ENCODE peak calls at places on chromosomes 2 and 18, in ten cellular contexts. Y, H, I, L, Q, O, N, S, U and C are unnamed samples. For H3K4me1, the result is how much of the 10 kb centered on the place peaks cover.

GRCh38 chr2:112790305-112790704 is 6.0 kb upstream of the IL1A start:
- DNase-seq in Y (no peak), I (no peak), U (no peak), O (no peak), N (peak), Q (peak), H (no peak), S (no peak), L (no peak), C (no peak)

GRCh38 chr2:159557437-159558034 is 58.8 kb downstream of the BAZ2B start:
- DNase-seq in Q (peak), L (peak), N (peak), Y (no peak), I (no peak), U (no peak), O (no peak), H (no peak), S (no peak), C (no peak)

GRCh38 chr2:64632855-64633819 is 20.6 kb downstream of the SERTAD2 start:
- DNase-seq in I (no peak), Y (no peak), U (no peak), H (no peak), N (no peak), O (no peak), L (no peak), Q (no peak), S (no peak), C (no peak)

GRCh38 chr2:23549051-23549450 is 164.1 kb downstream of the KLHL29 start:
- DNase-seq in O (no peak), Y (no peak), N (no peak), Q (no peak), U (no peak), S (no peak), H (no peak), L (no peak), I (no peak), C (no peak)

GRCh38 chr2:237700583-237701032 is 73.2 kb downstream of the LRRFIP1 start:
- DNase-seq in N (no peak), Q (no peak), U (peak), L (peak), O (no peak), H (no peak), Y (no peak), I (peak), S (no peak), C (peak)

GRCh38 chr18:55302337-55302833 is 285.6 kb downstream of the TCF4 start:
- DNase-seq in H (no peak), O (no peak), Y (no peak), Q (no peak), L (no peak), I (peak), N (no peak), S (no peak), U (peak), C (no peak)

GRCh38 chr2:67388680-67389079 is 8.5 kb upstream of the ETAA1 start:
- DNase-seq in N (no peak), Q (no peak), O (no peak), I (no peak), H (no peak), L (no peak), S (no peak), Y (no peak), U (no peak), C (no peak)

GRCh38 chr2:202529389-202529788 is 105.4 kb upstream of the FAM117B start:
- DNase-seq in H (no peak), U (no peak), Y (no peak), Q (no peak), N (no peak), S (no peak), O (no peak), I (no peak), L (no peak), C (no peak)

GRCh38 chr2:18423636-18424035 is 136.8 kb downstream of the RDH14 start:
- DNase-seq in S (no peak), Y (no peak), Q (no peak), I (no peak), O (no peak), U (no peak), N (no peak), H (no peak), L (no peak), C (no peak)

GRCh38 chr2:239765911-239766310 is 259.2 kb downstream of the NDUFA10 start:
- DNase-seq in Q (no peak), H (no peak), Y (no peak), L (no peak), U (peak), N (no peak), S (no peak), O (peak), I (peak), C (no peak)

GRCh38 chr2:2850218-2850850 is 519.3 kb upstream of the MYT1L start:
- DNase-seq in Q (no peak), U (peak), S (no peak), L (no peak), Y (no peak), I (no peak), N (no peak), O (no peak), H (no peak), C (no peak)

GRCh38 chr2:30359644-30360167 is 87.3 kb upstream of the LCLAT1 start:
- DNase-seq in L (no peak), U (no peak), S (peak), Q (no peak), Y (no peak), N (no peak), I (no peak), O (no peak), H (no peak), C (peak)

GRCh38 chr18:29749699-29750098 is 1292.8 kb downstream of the DSC3 start:
- DNase-seq in S (no peak), H (no peak), Q (no peak), N (no peak), U (no peak), I (no peak), L (no peak), O (no peak), Y (no peak), C (no peak)

GRCh38 chr18:62287753-62288668 is 37.1 kb upstream of the TNFRSF11A start:
- DNase-seq in S (no peak), N (no peak), I (no peak), Q (peak), O (no peak), H (no peak), U (no peak), L (no peak), Y (no peak), C (no peak)

GRCh38 chr2:240599141-240599583 is 12.6 kb downstream of the CAPN10 start:
- DNase-seq in H (peak), Y (no peak), S (no peak), I (no peak), O (peak), U (no peak), L (no peak), N (no peak), Q (no peak), C (no peak)

GRCh38 chr2:11414372-11415124 is 51.4 kb downstream of the E2F6 start:
- DNase-seq in L (no peak), U (no peak), Y (no peak), Q (no peak), N (no peak), S (no peak), O (no peak), H (no peak), I (no peak), C (no peak)

GRCh38 chr2:47503481-47504070 is 100.6 kb downstream of the MSH2 start:
- DNase-seq in N (no peak), I (no peak), U (no peak), L (peak), H (no peak), Y (no peak), O (peak), S (no peak), Q (no peak), C (no peak)

GRCh38 chr2:104429978-104430740 is 423.8 kb upstream of the POU3F3 start:
- DNase-seq in I (no peak), U (no peak), L (no peak), Q (no peak), Y (no peak), H (no peak), O (no peak), N (no peak), S (no peak), C (no peak)

GRCh38 chr2:235098736-235099494 is 147.1 kb downstream of the SH3BP4 start:
- DNase-seq in L (no peak), H (no peak), N (peak), S (no peak), I (no peak), O (no peak), Y (no peak), U (no peak), Q (no peak), C (no peak)

GRCh38 chr2:4662161-4662779 is 958.9 kb downstream of the DCDC2C start:
- DNase-seq in Y (no peak), S (no peak), Q (no peak), L (no peak), H (no peak), I (no peak), U (no peak), O (no peak), N (no peak), C (no peak)

GRCh38 chr2:25639696-25640095 is 33.7 kb downstream of the DTNB start:
- DNase-seq in Q (no peak), I (no peak), L (no peak), Y (no peak), S (no peak), N (no peak), U (no peak), H (no peak), O (no peak), C (no peak)

GRCh38 chr2:226114436-226114835 is 685.2 kb downstream of the IRS1 start:
- DNase-seq in I (no peak), L (no peak), H (no peak), Q (peak), S (no peak), O (no peak), Y (no peak), U (no peak), N (peak), C (no peak)

GRCh38 chr18:28109781-28110460 is 67.0 kb downstream of the CDH2 start:
- DNase-seq in I (no peak), N (no peak), Q (no peak), S (no peak), U (no peak), O (no peak), H (no peak), Y (no peak), L (no peak), C (no peak)

GRCh38 chr2:215982465-215982875 is 30.9 kb downstream of the MREG start:
- DNase-seq in O (no peak), Q (peak), H (no peak), S (no peak), I (no peak), N (peak), U (no peak), Y (peak), L (peak), C (no peak)

GRCh38 chr2:714005-714741 is 37.0 kb upstream of the TMEM18 start:
- DNase-seq in O (no peak), Q (peak), S (peak), N (peak), L (peak), I (peak), U (no peak), Y (peak), H (no peak), C (peak)

GRCh38 chr2:190031971-190032623 is 30.4 kb downstream of the MSTN start:
- DNase-seq in O (no peak), H (no peak), U (no peak), L (no peak), Y (no peak), I (no peak), N (no peak), Q (no peak), S (no peak), C (no peak)

GRCh38 chr2:17104454-17104853 is 413.8 kb downstream of the RAD51AP2 start:
- DNase-seq in I (no peak), U (no peak), S (no peak), H (no peak), Q (no peak), Y (no peak), L (no peak), N (no peak), O (no peak), C (no peak)

GRCh38 chr2:119820275-119820674 is 60.6 kb downstream of the PTPN4 start:
- DNase-seq in I (peak), Q (no peak), L (no peak), U (no peak), N (peak), O (no peak), Y (no peak), H (no peak), S (no peak), C (no peak)

GRCh38 chr2:203648273-203648672 is 58.2 kb upstream of the CD28 start:
- DNase-seq in L (no peak), N (peak), S (no peak), I (no peak), Y (no peak), U (no peak), H (no peak), O (no peak), Q (peak), C (no peak)

GRCh38 chr2:240095556-240096523 is 40.3 kb downstream of the COPS9 start:
- DNase-seq in I (peak), H (no peak), O (no peak), Q (no peak), Y (no peak), U (peak), N (no peak), L (no peak), S (no peak), C (no peak)

GRCh38 chr2:161990741-161991140 is 83.3 kb downstream of the DPP4 start:
- DNase-seq in Q (peak), L (no peak), S (no peak), I (no peak), Y (no peak), H (no peak), N (peak), O (no peak), U (no peak), C (no peak)

GRCh38 chr2:96509114-96509846 is 4.1 kb upstream of the NEURL3 start:
- DNase-seq in N (peak), H (peak), U (peak), Y (peak), L (peak), S (peak), I (peak), O (peak), Q (peak), C (peak)

GRCh38 chr2:72778410-72778809 is 47.4 kb downstream of the EXOC6B start:
- DNase-seq in N (peak), S (no peak), I (no peak), Q (peak), H (no peak), O (no peak), Y (no peak), L (no peak), U (no peak), C (no peak)

GRCh38 chr2:86446060-86446459 is 4.9 kb downstream of the KDM3A start:
- DNase-seq in Y (no peak), N (no peak), Q (peak), I (no peak), U (no peak), L (no peak), O (no peak), H (no peak), S (no peak), C (no peak)
- H3K4me1 ChIP-seq in Y (half or more), N (under half), Q (half or more), I (under half), U (half or more), L (under half), O (under half), H (half or more), S (under half), C (under half)

GRCh38 chr2:187435078-187435477 is 13.0 kb downstream of the CALCRL start:
- DNase-seq in H (no peak), O (no peak), N (no peak), Q (no peak), L (no peak), I (no peak), Y (no peak), U (no peak), S (no peak), C (no peak)

GRCh38 chr2:187431911-187432310 is 16.1 kb downstream of the CALCRL start:
- DNase-seq in I (no peak), Y (no peak), U (no peak), H (no peak), O (no peak), L (no peak), Q (peak), N (no peak), S (no peak), C (no peak)

GRCh38 chr2:187434342-187434785 is 13.7 kb downstream of the CALCRL start:
- DNase-seq in H (no peak), L (no peak), I (no peak), O (no peak), Q (no peak), U (no peak), N (no peak), S (no peak), Y (no peak), C (no peak)

GRCh38 chr2:187438459-187438858 is 9.6 kb downstream of the CALCRL start:
- DNase-seq in I (no peak), S (no peak), Q (no peak), O (no peak), L (no peak), U (no peak), Y (no peak), H (no peak), N (no peak), C (no peak)

DNA sequence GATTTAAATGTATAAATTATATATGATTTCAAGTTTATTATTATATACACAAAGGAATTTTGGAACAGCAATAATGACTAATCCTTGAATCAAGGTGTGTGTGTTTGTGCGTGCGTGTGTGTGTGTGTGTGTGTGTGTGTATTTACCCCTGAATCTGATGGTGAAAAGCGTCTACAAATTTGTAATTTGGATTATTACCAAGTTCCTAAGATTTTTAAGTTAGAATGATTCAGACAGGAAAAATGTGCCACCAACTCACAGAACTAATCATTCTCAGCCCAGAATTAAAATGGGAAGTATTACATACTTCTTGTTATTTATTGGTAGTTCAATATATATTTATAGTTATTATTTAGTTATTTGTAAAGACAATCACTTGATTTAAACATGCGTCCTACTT is 12.3 kb downstream of the CALCRL start:
- DNase-seq in N (no peak), O (no peak), H (no peak), Q (no peak), L (no peak), Y (no peak), U (no peak), S (no peak), I (no peak), C (no peak)
- TF ChIP-seq EP300 in N (no peak), O (no peak), H (no peak), Q (no peak), L (no peak), Y (no peak), U (no peak), S (no peak), I (no peak), C (no peak)

DNA sequence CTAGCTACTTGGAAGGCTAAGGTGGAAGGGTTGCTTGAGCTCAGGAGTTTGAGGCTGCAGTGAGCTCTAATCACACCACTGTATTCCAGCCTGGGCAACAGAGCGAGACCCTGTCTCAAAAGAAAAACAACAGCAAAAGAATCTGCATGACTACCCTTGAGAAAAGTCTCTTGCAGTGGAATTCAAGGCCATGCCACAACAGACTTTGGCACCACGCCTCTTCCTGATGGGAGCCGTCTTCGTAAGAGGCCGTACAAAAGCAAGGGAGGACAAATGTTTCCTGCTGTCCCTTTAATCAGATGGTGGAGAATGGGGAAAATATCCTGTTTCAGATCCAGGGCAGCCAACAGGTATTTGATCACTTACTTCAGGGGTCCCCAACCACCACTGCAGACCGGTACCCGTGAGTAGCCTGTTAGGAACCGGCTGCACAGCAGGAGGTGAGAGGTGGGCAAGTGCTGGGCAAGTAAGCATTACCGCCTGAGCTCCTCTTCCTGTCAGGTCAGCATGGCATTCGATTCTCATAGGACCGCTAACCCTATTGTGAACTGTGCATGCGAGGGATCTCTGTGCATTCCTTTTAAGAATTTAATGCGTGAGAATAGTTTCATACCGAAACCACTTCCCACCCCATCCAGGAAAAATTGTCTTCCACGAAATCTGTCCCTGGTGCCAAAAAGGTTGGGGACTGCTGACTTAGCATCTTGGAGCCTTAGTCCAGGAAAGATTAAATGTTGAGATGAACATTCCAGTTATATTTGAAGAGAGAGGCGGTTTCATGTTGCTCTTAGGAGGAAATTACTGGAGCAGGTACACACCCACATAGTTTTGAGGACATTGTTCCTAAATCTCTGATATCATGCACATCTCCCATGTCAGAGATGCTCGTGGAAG is 94.4 kb upstream of the XPO1 start:
- DNase-seq in L (no peak), Y (no peak), U (no peak), O (no peak), Q (no peak), I (no peak), N (no peak), H (no peak), S (no peak), C (no peak)
- H3K27ac ChIP-seq in L (no peak), Y (no peak), U (no peak), O (no peak), Q (no peak), I (no peak), N (peak), H (no peak), S (no peak), C (no peak)

DNA sequence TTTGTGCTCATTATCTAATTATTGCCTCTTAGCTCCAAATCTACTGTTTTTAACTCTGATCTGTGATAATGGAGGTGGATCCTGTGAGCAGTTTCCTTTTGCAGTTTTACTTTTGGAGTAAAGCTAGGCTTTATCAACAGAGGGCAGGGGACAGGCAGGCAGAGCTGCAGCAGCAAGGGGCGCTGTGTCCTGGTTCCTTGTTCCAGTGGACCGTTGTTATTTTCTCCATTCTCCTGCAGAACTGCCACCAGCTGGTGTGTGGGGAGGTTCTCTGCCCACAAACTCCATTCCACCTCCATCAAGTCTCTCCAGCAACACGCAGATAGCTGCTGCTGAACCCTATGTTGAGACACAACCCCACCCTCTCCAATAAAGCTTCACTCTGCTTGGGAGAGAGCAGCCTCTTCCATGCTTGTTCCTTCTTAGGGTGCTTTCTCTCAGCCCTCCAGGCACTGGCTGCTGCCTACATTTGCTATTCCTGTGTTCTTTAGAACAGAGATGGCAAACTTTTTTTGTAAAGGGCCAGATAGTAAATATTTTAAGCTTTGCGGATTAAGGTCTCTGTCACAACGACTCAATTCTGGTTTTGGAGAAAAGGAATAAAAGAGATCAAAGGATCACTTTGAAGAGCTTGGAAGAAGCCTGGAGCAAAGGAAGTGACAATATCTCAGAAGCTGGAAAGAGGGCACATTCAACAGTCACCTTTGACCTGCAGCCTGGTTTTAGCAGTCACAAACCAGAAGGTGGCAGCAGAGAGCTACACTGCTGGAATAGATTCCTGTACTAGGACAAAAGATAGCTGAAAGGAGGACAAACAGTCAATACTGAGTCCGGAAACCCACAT is 208.8 kb downstream of the CCDC178 start:
- DNase-seq in S (peak), L (peak), U (no peak), Q (peak), O (no peak), I (peak), H (peak), Y (peak), N (peak), C (peak)
- H3K4me1 ChIP-seq in S (under half), L (under half), U (under half), Q (under half), O (under half), I (under half), H (under half), Y (under half), N (under half), C (under half)

DNA sequence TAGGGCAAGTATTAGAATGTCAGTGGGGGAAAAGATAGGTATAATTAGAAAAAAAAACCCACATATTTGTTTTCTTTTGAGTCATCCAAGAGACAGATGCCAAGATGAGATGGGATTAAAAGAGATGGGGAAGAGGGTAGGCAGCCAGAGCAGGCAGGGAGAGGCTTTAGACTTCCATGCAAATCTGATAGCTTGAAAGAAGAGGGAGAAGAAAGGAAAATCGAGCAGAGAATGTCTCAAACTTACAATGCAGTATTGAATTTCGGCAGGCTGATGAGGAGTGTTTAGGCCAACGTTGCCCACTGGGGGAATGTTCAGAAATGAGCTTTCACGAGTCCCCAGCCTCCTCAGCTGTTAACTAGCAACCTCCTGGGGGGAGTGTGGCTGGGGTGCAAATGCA is 91.3 kb downstream of the SPATS2L start:
- DNase-seq in N (no peak), I (no peak), S (no peak), H (no peak), Y (no peak), Q (no peak), L (no peak), O (no peak), U (no peak), C (no peak)
- TF ChIP-seq EP300 in N (no peak), I (no peak), S (no peak), H (no peak), Y (no peak), Q (no peak), L (no peak), O (no peak), U (no peak), C (no peak)